ENCODE peak calls at places on chromosomes 11 and 22, in eight cellular contexts. One of them, this sample, is unnamed.
A peak's percentile ranks its signal among the peaks of the same experiment; 100 is the strongest.

GRCh38 chr11:130189492-130190210 is 30.1 kb downstream of the ST14 start:
- DNase-seq in left ventricle myocardium inferior: no peak
- DNase-seq in lung: no peak
- DNase-seq in CD4-positive, CD25-positive, alpha-beta regulatory T cell: no peak
- DNase-seq in right lobe of liver: no peak
- DNase-seq in upper lobe of right lung: no peak
- DNase-seq in spleen: no peak
- DNase-seq in colonic mucosa: peak; percentile 73
- DNase-seq in this sample: peak; percentile 54

GRCh38 chr22:39612811-39613548 is 42.4 kb downstream of the CACNA1I start:
- DNase-seq in left ventricle myocardium inferior: no peak
- DNase-seq in lung: no peak
- DNase-seq in CD4-positive, CD25-positive, alpha-beta regulatory T cell: no peak
- DNase-seq in right lobe of liver: no peak
- DNase-seq in upper lobe of right lung: no peak
- DNase-seq in spleen: no peak
- DNase-seq in colonic mucosa: no peak
- DNase-seq in this sample: no peak

GRCh38 chr11:13776134-13776815 is 107.8 kb downstream of the FAR1 start:
- DNase-seq in left ventricle myocardium inferior: no peak
- DNase-seq in lung: no peak
- DNase-seq in CD4-positive, CD25-positive, alpha-beta regulatory T cell: peak; percentile 43
- DNase-seq in right lobe of liver: no peak
- DNase-seq in upper lobe of right lung: no peak
- DNase-seq in spleen: no peak
- DNase-seq in colonic mucosa: no peak
- DNase-seq in this sample: no peak

GRCh38 chr11:36155770-36156485 is 133.3 kb downstream of the COMMD9 start:
- DNase-seq in left ventricle myocardium inferior: no peak
- DNase-seq in lung: no peak
- DNase-seq in CD4-positive, CD25-positive, alpha-beta regulatory T cell: no peak
- DNase-seq in right lobe of liver: no peak
- DNase-seq in upper lobe of right lung: no peak
- DNase-seq in spleen: no peak
- DNase-seq in colonic mucosa: no peak
- DNase-seq in this sample: no peak

GRCh38 chr11:19739872-19740271 is 27.2 kb downstream of the NAV2 start:
- DNase-seq in left ventricle myocardium inferior: no peak
- DNase-seq in lung: no peak
- DNase-seq in CD4-positive, CD25-positive, alpha-beta regulatory T cell: no peak
- DNase-seq in right lobe of liver: no peak
- DNase-seq in upper lobe of right lung: no peak
- DNase-seq in spleen: no peak
- DNase-seq in colonic mucosa: no peak
- DNase-seq in this sample: no peak

GRCh38 chr11:92845390-92846185 is 123.9 kb upstream of the MTNR1B start:
- DNase-seq in left ventricle myocardium inferior: no peak
- DNase-seq in lung: no peak
- DNase-seq in CD4-positive, CD25-positive, alpha-beta regulatory T cell: no peak
- DNase-seq in right lobe of liver: no peak
- DNase-seq in upper lobe of right lung: no peak
- DNase-seq in spleen: no peak
- DNase-seq in colonic mucosa: no peak
- DNase-seq in this sample: no peak

GRCh38 chr11:422249-422656 is 7.5 kb upstream of the SIGIRR start:
- DNase-seq in left ventricle myocardium inferior: no peak
- DNase-seq in lung: no peak
- DNase-seq in CD4-positive, CD25-positive, alpha-beta regulatory T cell: no peak
- DNase-seq in right lobe of liver: no peak
- DNase-seq in upper lobe of right lung: no peak
- DNase-seq in spleen: no peak
- DNase-seq in colonic mucosa: no peak
- DNase-seq in this sample: no peak

GRCh38 chr11:83865636-83866461 is 579.7 kb upstream of the CCDC90B start:
- DNase-seq in left ventricle myocardium inferior: no peak
- DNase-seq in lung: no peak
- DNase-seq in CD4-positive, CD25-positive, alpha-beta regulatory T cell: no peak
- DNase-seq in right lobe of liver: no peak
- DNase-seq in upper lobe of right lung: no peak
- DNase-seq in spleen: no peak
- DNase-seq in colonic mucosa: no peak
- DNase-seq in this sample: no peak

GRCh38 chr11:108768964-108769363 is 104.1 kb downstream of the DDX10 start:
- DNase-seq in left ventricle myocardium inferior: no peak
- DNase-seq in lung: no peak
- DNase-seq in CD4-positive, CD25-positive, alpha-beta regulatory T cell: no peak
- DNase-seq in right lobe of liver: no peak
- DNase-seq in upper lobe of right lung: no peak
- DNase-seq in spleen: no peak
- DNase-seq in colonic mucosa: no peak
- DNase-seq in this sample: no peak

GRCh38 chr22:23684561-23685031 is 6.2 kb upstream of the RGL4 start:
- DNase-seq in left ventricle myocardium inferior: no peak
- DNase-seq in lung: no peak
- DNase-seq in CD4-positive, CD25-positive, alpha-beta regulatory T cell: no peak
- DNase-seq in right lobe of liver: no peak
- DNase-seq in upper lobe of right lung: no peak
- DNase-seq in spleen: no peak
- DNase-seq in colonic mucosa: no peak
- DNase-seq in this sample: no peak

GRCh38 chr11:35015621-35016387 is 99.4 kb downstream of the PDHX start:
- DNase-seq in left ventricle myocardium inferior: no peak
- DNase-seq in lung: no peak
- DNase-seq in CD4-positive, CD25-positive, alpha-beta regulatory T cell: no peak
- DNase-seq in right lobe of liver: no peak
- DNase-seq in upper lobe of right lung: no peak
- DNase-seq in spleen: no peak
- DNase-seq in colonic mucosa: no peak
- DNase-seq in this sample: no peak

GRCh38 chr11:35016939-35017338 is 100.5 kb downstream of the PDHX start:
- DNase-seq in left ventricle myocardium inferior: no peak
- DNase-seq in lung: no peak
- DNase-seq in CD4-positive, CD25-positive, alpha-beta regulatory T cell: no peak
- DNase-seq in right lobe of liver: no peak
- DNase-seq in upper lobe of right lung: no peak
- DNase-seq in spleen: no peak
- DNase-seq in colonic mucosa: no peak
- DNase-seq in this sample: no peak

GRCh38 chr11:35021589-35021988 is 105.2 kb downstream of the PDHX start:
- DNase-seq in left ventricle myocardium inferior: no peak
- DNase-seq in lung: no peak
- DNase-seq in CD4-positive, CD25-positive, alpha-beta regulatory T cell: no peak
- DNase-seq in right lobe of liver: no peak
- DNase-seq in upper lobe of right lung: no peak
- DNase-seq in spleen: no peak
- DNase-seq in colonic mucosa: no peak
- DNase-seq in this sample: no peak

GRCh38 chr11:35014352-35014751 is 97.9 kb downstream of the PDHX start:
- DNase-seq in left ventricle myocardium inferior: no peak
- DNase-seq in lung: no peak
- DNase-seq in CD4-positive, CD25-positive, alpha-beta regulatory T cell: no peak
- DNase-seq in right lobe of liver: no peak
- DNase-seq in upper lobe of right lung: no peak
- DNase-seq in spleen: no peak
- DNase-seq in colonic mucosa: no peak
- DNase-seq in this sample: no peak

GRCh38 chr11:35017528-35018342 is 101.3 kb downstream of the PDHX start:
- DNase-seq in left ventricle myocardium inferior: no peak
- DNase-seq in lung: no peak
- DNase-seq in CD4-positive, CD25-positive, alpha-beta regulatory T cell: no peak
- DNase-seq in right lobe of liver: no peak
- DNase-seq in upper lobe of right lung: no peak
- DNase-seq in spleen: no peak
- DNase-seq in colonic mucosa: no peak
- DNase-seq in this sample: no peak
- H3K4me3 ChIP-seq in left ventricle myocardium inferior: no peak overlapping the region
- H3K4me3 ChIP-seq in lung: no peak overlapping the region
- H3K4me3 ChIP-seq in CD4-positive, CD25-positive, alpha-beta regulatory T cell: no peak overlapping the region
- H3K4me3 ChIP-seq in right lobe of liver: no peak overlapping the region
- H3K4me3 ChIP-seq in upper lobe of right lung: no peak overlapping the region
- H3K4me3 ChIP-seq in spleen: no peak overlapping the region
- H3K4me3 ChIP-seq in colonic mucosa: no peak overlapping the region
- H3K4me3 ChIP-seq in this sample: no peak overlapping the region

GRCh38 chr11:70205766-70206165 is 2.7 kb downstream of the FADD start:
- DNase-seq in left ventricle myocardium inferior: no peak
- DNase-seq in lung: no peak
- DNase-seq in CD4-positive, CD25-positive, alpha-beta regulatory T cell: no peak
- DNase-seq in right lobe of liver: no peak
- DNase-seq in upper lobe of right lung: peak; percentile 44
- DNase-seq in spleen: peak; percentile 67
- DNase-seq in colonic mucosa: no peak
- DNase-seq in this sample: peak; percentile 8
- H3K4me1 ChIP-seq in left ventricle myocardium inferior: peaks cover 42% of the 10 kb centered on the region
- H3K4me1 ChIP-seq in lung: no peaks in the 10 kb centered on the region
- H3K4me1 ChIP-seq in CD4-positive, CD25-positive, alpha-beta regulatory T cell: peaks cover 38% of the 10 kb centered on the region
- H3K4me1 ChIP-seq in right lobe of liver: no peaks in the 10 kb centered on the region
- H3K4me1 ChIP-seq in upper lobe of right lung: peaks cover 16% of the 10 kb centered on the region
- H3K4me1 ChIP-seq in spleen: peaks cover 20% of the 10 kb centered on the region
- H3K4me1 ChIP-seq in colonic mucosa: peaks cover 11% of the 10 kb centered on the region
- H3K4me1 ChIP-seq in this sample: no peaks in the 10 kb centered on the region

DNA sequence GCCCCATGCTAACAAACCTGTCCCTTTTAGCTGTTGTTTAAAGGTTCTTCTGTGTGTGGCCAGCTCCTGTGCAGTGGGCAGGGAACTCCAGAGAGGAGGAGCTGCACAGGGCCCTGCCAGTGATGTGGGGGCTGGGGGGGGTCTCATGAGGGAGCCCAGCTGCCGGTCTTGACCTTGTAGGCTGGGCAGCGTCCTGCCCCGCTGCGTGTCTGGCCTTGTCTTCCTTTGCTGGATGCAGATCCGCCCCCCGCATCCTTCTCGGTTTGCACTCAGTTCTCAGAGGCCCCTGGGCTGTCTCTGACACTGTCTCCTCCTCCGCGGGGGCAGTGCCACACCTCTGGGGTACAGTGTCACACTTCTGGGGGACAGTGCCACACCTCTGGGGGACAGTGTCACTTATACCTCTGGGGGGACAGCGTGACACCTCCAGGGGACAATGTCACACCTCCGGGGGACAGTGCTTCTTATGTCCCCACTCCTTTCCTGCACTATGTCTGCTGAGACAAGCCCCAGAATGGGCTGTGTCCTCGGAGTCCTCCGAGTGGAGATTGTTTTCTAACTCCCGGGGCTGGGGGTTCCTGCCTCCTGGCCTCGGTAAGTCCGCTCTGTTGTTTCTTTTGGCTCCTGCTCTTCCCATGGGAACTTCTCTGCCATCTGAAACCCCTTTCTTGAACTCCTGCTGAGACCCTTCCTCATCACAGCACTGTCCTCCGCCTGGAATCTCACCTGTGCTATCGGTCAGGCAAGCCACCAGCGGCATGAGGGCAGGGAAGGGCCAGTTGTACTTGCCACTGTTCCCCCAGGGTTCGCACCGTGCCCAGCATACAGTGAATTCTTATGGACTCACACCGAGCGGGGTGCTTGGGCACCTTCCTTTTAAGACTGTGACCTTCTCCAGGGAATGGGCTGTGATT is 788.3 kb downstream of the TBC1D22A start:
- DNase-seq in left ventricle myocardium inferior: no peak
- DNase-seq in lung: no peak
- DNase-seq in CD4-positive, CD25-positive, alpha-beta regulatory T cell: no peak
- DNase-seq in right lobe of liver: no peak
- DNase-seq in upper lobe of right lung: no peak
- DNase-seq in spleen: no peak
- DNase-seq in colonic mucosa: no peak
- DNase-seq in this sample: no peak
- H3K9me3 ChIP-seq in left ventricle myocardium inferior: no peaks in the 10 kb centered on the region
- H3K9me3 ChIP-seq in lung: no peaks in the 10 kb centered on the region
- H3K9me3 ChIP-seq in CD4-positive, CD25-positive, alpha-beta regulatory T cell: no peaks in the 10 kb centered on the region
- H3K9me3 ChIP-seq in right lobe of liver: no peaks in the 10 kb centered on the region
- H3K9me3 ChIP-seq in upper lobe of right lung: no peaks in the 10 kb centered on the region
- H3K9me3 ChIP-seq in spleen: no peaks in the 10 kb centered on the region
- H3K9me3 ChIP-seq in colonic mucosa: no peaks in the 10 kb centered on the region
- H3K9me3 ChIP-seq in this sample: no peaks in the 10 kb centered on the region

GRCh38 chr11:43316451-43316850 is 4.7 kb downstream of the API5 start:
- DNase-seq in left ventricle myocardium inferior: no peak
- DNase-seq in lung: no peak
- DNase-seq in CD4-positive, CD25-positive, alpha-beta regulatory T cell: no peak
- DNase-seq in right lobe of liver: no peak
- DNase-seq in upper lobe of right lung: no peak
- DNase-seq in spleen: no peak
- DNase-seq in colonic mucosa: no peak
- DNase-seq in this sample: no peak
- H3K4me3 ChIP-seq in left ventricle myocardium inferior: no peak overlapping the region
- H3K4me3 ChIP-seq in lung: no peak overlapping the region
- H3K4me3 ChIP-seq in CD4-positive, CD25-positive, alpha-beta regulatory T cell: no peak overlapping the region
- H3K4me3 ChIP-seq in right lobe of liver: no peak overlapping the region
- H3K4me3 ChIP-seq in upper lobe of right lung: no peak overlapping the region
- H3K4me3 ChIP-seq in spleen: no peak overlapping the region
- H3K4me3 ChIP-seq in colonic mucosa: no peak overlapping the region
- H3K4me3 ChIP-seq in this sample: no peak overlapping the region

GRCh38 chr22:38271927-38272372 is 860 bp downstream of the TMEM184B start:
- DNase-seq in left ventricle myocardium inferior: no peak
- DNase-seq in lung: peak; percentile 72
- DNase-seq in CD4-positive, CD25-positive, alpha-beta regulatory T cell: peak; percentile 8
- DNase-seq in right lobe of liver: peak; percentile 58
- DNase-seq in upper lobe of right lung: peak; percentile 81
- DNase-seq in spleen: no peak
- DNase-seq in colonic mucosa: peak; percentile 80
- DNase-seq in this sample: no peak
- H3K4me1 ChIP-seq in left ventricle myocardium inferior: peaks cover 67% of the 10 kb centered on the region
- H3K4me1 ChIP-seq in lung: peaks cover 16% of the 10 kb centered on the region
- H3K4me1 ChIP-seq in CD4-positive, CD25-positive, alpha-beta regulatory T cell: peaks cover 38% of the 10 kb centered on the region
- H3K4me1 ChIP-seq in right lobe of liver: no peaks in the 10 kb centered on the region
- H3K4me1 ChIP-seq in upper lobe of right lung: peaks cover 39% of the 10 kb centered on the region
- H3K4me1 ChIP-seq in spleen: peaks cover 18% of the 10 kb centered on the region
- H3K4me1 ChIP-seq in colonic mucosa: peaks cover 28% of the 10 kb centered on the region
- H3K4me1 ChIP-seq in this sample: no peaks in the 10 kb centered on the region

DNA sequence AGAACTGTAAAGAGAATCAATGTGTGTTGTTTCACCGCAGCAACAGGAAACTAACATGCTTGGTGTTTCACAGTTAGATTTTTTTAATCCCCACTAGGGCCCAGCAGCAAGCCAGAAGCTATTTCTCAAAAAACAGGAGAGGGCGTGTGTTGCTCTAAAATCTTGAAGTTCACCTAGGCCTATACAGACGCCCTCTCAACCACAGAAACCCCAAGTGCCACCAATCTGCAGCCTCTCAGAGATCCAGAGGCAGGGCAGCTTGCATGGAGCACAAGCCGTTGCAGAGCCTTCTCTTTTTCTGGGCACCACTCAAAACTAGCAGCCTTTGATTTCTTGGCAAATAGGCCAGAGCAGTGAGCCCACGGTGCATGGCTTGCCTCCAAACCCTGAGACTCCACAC is 1423.2 kb downstream of the TBC1D22A start:
- DNase-seq in left ventricle myocardium inferior: no peak
- DNase-seq in lung: no peak
- DNase-seq in CD4-positive, CD25-positive, alpha-beta regulatory T cell: no peak
- DNase-seq in right lobe of liver: no peak
- DNase-seq in upper lobe of right lung: no peak
- DNase-seq in spleen: no peak
- DNase-seq in colonic mucosa: no peak
- DNase-seq in this sample: peak; percentile 44
- H3K9me3 ChIP-seq in left ventricle myocardium inferior: peaks cover 24% of the 10 kb centered on the region
- H3K9me3 ChIP-seq in lung: peaks cover 7% of the 10 kb centered on the region
- H3K9me3 ChIP-seq in CD4-positive, CD25-positive, alpha-beta regulatory T cell: no peaks in the 10 kb centered on the region
- H3K9me3 ChIP-seq in right lobe of liver: no peaks in the 10 kb centered on the region
- H3K9me3 ChIP-seq in upper lobe of right lung: no peaks in the 10 kb centered on the region
- H3K9me3 ChIP-seq in spleen: no peaks in the 10 kb centered on the region
- H3K9me3 ChIP-seq in colonic mucosa: no peaks in the 10 kb centered on the region
- H3K9me3 ChIP-seq in this sample: no peaks in the 10 kb centered on the region

This sample was measured in aorta.